ENCODE peak calls at places on chromosome 9, in five cellular contexts. V is PC-3, C is cardiac muscle cell, N is HAP-1, Q is neuronal stem cell. G is an unnamed sample. For H3K27me3 and H3K9me3, the result is how much of the 10 kb centered on the place peaks cover.

GRCh38 chr9:72996106-72996505 is 43.3 kb upstream of the ALDH1A1 start:
- DNase-seq in V (no peak), Q (no peak), N (no peak), C (no peak), G (no peak)

GRCh38 chr9:82722051-82722450 is 340.9 kb downstream of the RASEF start:
- DNase-seq in C (no peak), N (no peak), V (no peak), Q (no peak), G (no peak)

GRCh38 chr9:23825143-23825531 is 903 bp downstream of the ELAVL2 start:
- DNase-seq in V (no peak), N (peak), Q (no peak), C (no peak), G (no peak)

GRCh38 chr9:16026886-16027285 is 474.0 kb downstream of the CCDC171 start:
- DNase-seq in V (no peak), N (no peak), Q (no peak), C (no peak), G (no peak)

GRCh38 chr9:91282292-91282691 is 79.4 kb downstream of the AUH start:
- DNase-seq in Q (no peak), V (peak), C (no peak), N (no peak), G (no peak)

GRCh38 chr9:100601216-100601615 is 23.3 kb downstream of the CAVIN4 start:
- DNase-seq in N (peak), Q (no peak), V (peak), C (peak), G (peak)

GRCh38 chr9:6415266-6415665 is 2.3 kb downstream of the UHRF2 start:
- DNase-seq in C (no peak), N (no peak), Q (no peak), V (no peak), G (no peak)

GRCh38 chr9:114718801-114719221 is 36.8 kb upstream of the TEX48 start:
- DNase-seq in Q (no peak), N (no peak), C (no peak), V (peak), G (no peak)

GRCh38 chr9:116644099-116644688 is 42.9 kb upstream of the TRIM32 start:
- DNase-seq in N (no peak), V (no peak), Q (no peak), C (no peak), G (no peak)

GRCh38 chr9:37148181-37148580 is 27.8 kb downstream of the ZCCHC7 start:
- DNase-seq in V (no peak), N (no peak), Q (no peak), C (no peak), G (no peak)

GRCh38 chr9:78325343-78325742 is 28.4 kb downstream of the PSAT1 start:
- DNase-seq in Q (no peak), N (peak), V (no peak), C (peak), G (no peak)

GRCh38 chr9:69877852-69878507 is 57.4 kb downstream of the CFAP95 start:
- DNase-seq in V (peak), N (no peak), C (peak), Q (no peak), G (no peak)

GRCh38 chr9:15714746-15715145 is 161.9 kb downstream of the CCDC171 start:
- DNase-seq in N (no peak), Q (no peak), V (no peak), C (no peak), G (no peak)

GRCh38 chr9:120393386-120394057 is 186.4 kb downstream of the CDK5RAP2 start:
- DNase-seq in C (no peak), N (no peak), V (peak), Q (no peak), G (no peak)

GRCh38 chr9:98550206-98550820 is 158.4 kb downstream of the GABBR2 start:
- DNase-seq in N (no peak), V (no peak), C (no peak), Q (no peak), G (peak)

GRCh38 chr9:94867842-94868312 is 141.4 kb downstream of the AOPEP start:
- DNase-seq in V (peak), N (no peak), C (no peak), Q (no peak), G (peak)

GRCh38 chr9:33452828-33453271 is 5.5 kb upstream of the AQP3 start:
- DNase-seq in C (peak), N (peak), Q (peak), V (peak), G (peak)

GRCh38 chr9:133073264-133074000 is 11.7 kb downstream of the CEL start:
- DNase-seq in C (no peak), N (no peak), V (no peak), Q (no peak), G (no peak)

GRCh38 chr9:36092509-36093215 is 43.9 kb upstream of the GLIPR2 start:
- DNase-seq in V (no peak), N (no peak), Q (no peak), C (no peak), G (no peak)

GRCh38 chr9:132750668-132751067 is 80.4 kb downstream of the GTF3C4 start:
- DNase-seq in V (no peak), N (no peak), C (no peak), Q (no peak), G (no peak)

GRCh38 chr9:94018628-94019027 is 63.5 kb upstream of the BARX1 start:
- DNase-seq in N (no peak), C (peak), Q (no peak), V (no peak), G (no peak)

GRCh38 chr9:7320139-7320538 is 479.4 kb downstream of the DMAC1 start:
- DNase-seq in N (no peak), C (no peak), V (peak), Q (no peak), G (peak)

GRCh38 chr9:72526901-72527800 is 5.7 kb downstream of the TMC1 start:
- DNase-seq in N (peak), V (peak), Q (peak), C (peak), G (peak)

GRCh38 chr9:131449276-131449675 is 53.4 kb upstream of the POMT1 start:
- DNase-seq in Q (no peak), V (no peak), N (no peak), C (no peak), G (no peak)

GRCh38 chr9:134058716-134059115 is 9.1 kb downstream of the BRD3 start:
- DNase-seq in N (no peak), Q (no peak), V (peak), C (no peak), G (peak)

GRCh38 chr9:135758056-135758455 is 56.1 kb downstream of the KCNT1 start:
- DNase-seq in Q (no peak), N (no peak), V (no peak), C (no peak), G (no peak)
- H3K27me3 ChIP-seq in Q (under half), N (under half), V (under half), C (under half), G (under half)

GRCh38 chr9:128128836-128129590 is 1.5 kb upstream of the PTGES2 start:
- DNase-seq in V (no peak), Q (no peak), C (no peak), N (no peak), G (no peak)

GRCh38 chr9:128127568-128127989 is at the start of gene PTGES2:
- DNase-seq in V (peak), Q (peak), N (peak), C (peak), G (peak)

GRCh38 chr9:128125575-128126354 is 1.8 kb downstream of the PTGES2 start:
- DNase-seq in C (no peak), Q (no peak), N (peak), V (no peak), G (no peak)

GRCh38 chr9:128124873-128125574 is 2.5 kb downstream of the PTGES2 start:
- DNase-seq in C (peak), Q (peak), N (peak), V (peak), G (peak)

DNA sequence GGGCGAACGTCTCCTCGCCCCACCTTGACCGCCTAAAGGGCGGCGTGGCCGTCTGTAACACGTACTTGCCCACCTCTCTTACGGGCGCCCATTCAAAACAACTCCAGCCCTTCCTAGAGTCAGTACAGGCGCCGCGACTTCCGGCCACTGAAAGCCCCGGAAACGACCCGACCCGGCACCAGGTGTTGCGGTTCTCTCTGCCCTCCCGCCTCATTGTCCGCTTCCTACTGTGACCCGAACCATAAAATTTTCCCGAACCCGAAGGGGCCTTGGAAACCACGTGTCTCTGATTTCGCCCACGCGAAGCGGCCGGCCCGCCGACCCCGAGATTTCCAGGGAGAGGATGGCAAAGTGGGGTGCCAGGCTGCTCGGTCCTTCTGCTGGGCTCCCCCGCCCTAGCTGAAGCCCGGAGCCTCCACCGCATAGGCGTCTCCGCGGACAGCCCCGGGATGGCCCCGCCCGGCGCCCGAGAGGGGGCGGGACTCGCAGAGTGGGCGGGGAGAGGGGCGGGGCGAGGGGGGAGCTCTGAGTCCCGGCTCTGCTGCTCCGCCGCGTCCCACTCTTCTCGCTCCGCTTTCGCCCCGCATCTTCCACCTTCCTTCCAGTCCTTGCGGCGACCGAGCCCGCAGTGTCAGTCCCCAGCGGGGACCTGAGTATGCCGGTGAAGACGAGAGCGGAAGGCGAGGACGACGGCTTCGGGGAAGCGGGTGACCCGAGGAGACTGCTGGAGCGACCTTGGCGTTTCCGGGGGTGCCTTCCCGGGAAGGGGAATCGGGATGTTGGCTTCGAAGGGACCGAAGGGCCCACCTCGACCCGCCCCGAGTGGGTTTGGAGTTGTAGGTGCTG is 684 bp upstream of the PTGES2 start:
- DNase-seq in N (peak), V (peak), C (peak), Q (peak), G (peak)
- H3K4me3 ChIP-seq in N (peak), V (peak), C (peak), Q (peak), G (peak)

DNA sequence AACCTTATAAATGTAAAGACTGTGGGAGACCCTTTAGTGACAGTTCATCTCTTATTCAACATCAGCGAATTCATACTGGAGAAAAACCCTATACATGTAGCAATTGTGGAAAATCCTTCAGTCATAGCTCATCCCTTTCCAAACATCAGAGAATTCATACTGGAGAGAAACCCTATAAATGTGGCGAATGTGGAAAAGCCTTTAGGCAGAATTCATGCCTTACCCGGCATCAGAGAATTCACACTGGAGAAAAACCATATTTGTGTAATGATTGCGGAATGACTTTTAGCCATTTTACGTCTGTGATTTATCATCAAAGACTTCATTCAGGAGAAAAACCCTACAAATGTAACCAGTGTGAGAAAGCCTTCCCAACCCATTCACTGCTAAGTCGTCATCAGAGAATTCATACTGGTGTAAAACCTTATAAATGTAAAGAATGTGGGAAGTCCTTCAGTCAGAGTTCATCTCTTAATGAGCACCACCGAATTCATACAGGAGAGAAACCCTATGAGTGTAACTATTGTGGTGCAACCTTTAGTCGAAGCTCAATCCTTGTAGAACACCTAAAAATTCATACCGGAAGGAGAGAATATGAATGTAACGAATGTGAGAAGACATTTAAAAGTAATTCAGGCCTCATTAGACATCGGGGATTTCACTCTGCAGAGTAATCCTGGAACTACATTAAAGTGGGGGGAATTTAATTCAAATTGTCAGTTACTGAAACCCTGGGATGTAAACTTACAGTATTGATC is 17.7 kb downstream of the ZNF483 start:
- DNase-seq in V (no peak), N (no peak), Q (no peak), C (no peak), G (no peak)
- H3K9me3 ChIP-seq in V (half or more), N (under half), Q (under half), C (under half), G (half or more)

GRCh38 chr9:124010303-124010664 is 1.3 kb upstream of the LHX2 start:
- DNase-seq in C (no peak), N (no peak), V (no peak), Q (no peak), G (no peak)

GRCh38 chr9:124008855-124009834 is 2.4 kb upstream of the LHX2 start:
- DNase-seq in V (no peak), N (peak), Q (peak), C (no peak), G (no peak)

GRCh38 chr9:124011460-124012301 is at the start of gene LHX2:
- DNase-seq in C (peak), Q (peak), N (peak), V (peak), G (peak)

GRCh38 chr9:124009835-124010226 is 1.7 kb upstream of the LHX2 start:
- DNase-seq in N (no peak), V (no peak), Q (no peak), C (no peak), G (no peak)

GRCh38 chr9:124010665-124011321 is 775 bp upstream of the LHX2 start:
- DNase-seq in V (peak), Q (no peak), N (peak), C (peak), G (peak)
- H3K27me3 ChIP-seq in V (half or more), Q (under half), N (under half), C (half or more), G (under half)

DNA sequence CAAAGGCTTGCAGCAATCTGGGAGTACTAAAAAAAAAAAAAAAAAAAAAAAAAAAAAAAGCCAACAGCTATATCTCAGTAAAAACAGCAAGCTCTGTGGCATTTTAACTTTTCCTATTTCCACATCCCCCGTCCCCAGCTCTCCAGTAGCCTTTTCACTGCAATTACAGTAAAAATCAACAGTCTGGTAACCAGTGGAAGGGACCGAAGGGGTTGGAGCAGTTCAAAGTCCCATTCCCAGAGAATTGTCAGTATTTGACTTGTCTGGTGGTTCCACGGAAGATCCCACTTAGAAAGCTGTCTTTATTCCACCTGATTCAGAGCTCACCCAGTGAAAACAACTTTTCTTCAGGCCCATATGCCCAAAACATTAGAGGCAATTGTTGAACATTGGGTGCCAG is 71.8 kb upstream of the ZBTB43 start:
- DNase-seq in Q (no peak), N (no peak), C (no peak), V (no peak), G (no peak)
- H3K4me3 ChIP-seq in Q (no peak), N (no peak), C (no peak), V (no peak), G (no peak)

DNA sequence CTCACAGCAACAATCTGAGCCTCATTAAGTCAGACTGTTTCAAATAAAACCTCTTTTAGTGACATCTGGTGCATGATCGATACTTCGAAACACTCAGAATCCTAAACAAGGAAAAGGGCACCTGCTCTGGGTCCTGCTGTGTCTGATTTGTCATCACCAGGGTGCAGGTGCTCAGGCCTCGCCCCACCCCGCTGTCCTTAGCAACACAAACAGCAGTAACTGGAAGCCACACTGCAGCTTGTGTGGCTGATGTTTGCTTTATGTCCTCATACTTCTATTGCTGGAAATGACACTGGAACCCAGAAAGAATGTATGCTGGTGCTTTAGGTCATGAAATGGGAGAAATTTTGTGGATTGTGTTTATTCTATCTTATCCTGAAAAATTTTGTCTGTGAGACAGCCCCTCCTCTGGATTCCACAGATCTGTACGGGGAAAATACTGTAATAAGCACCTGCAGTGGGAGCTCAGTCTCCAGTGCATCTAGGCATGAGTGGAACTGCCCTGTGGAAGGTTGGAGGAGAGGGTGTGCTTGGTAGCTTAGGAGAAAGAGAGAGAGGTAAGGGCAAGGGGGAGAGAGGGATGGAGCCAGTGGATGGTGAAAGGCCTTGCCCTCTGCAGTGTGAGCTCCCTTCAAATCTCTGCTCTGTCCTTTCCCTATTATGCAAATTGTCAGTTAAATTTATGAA is 284.2 kb downstream of the SMARCA2 start:
- DNase-seq in N (no peak), C (no peak), Q (no peak), V (peak), G (no peak)
- H3K9me3 ChIP-seq in N (under half), C (under half), Q (under half), V (under half), G (under half)

G was measured in MG63.